ENCODE peak calls at places on chromosomes 1 and 21, in five cellular contexts. G is HCT116, H is H1, M is fibroblast of lung, V is astrocyte. O is an unnamed sample.

GRCh38 chr21:33362044-33362555 is 37.3 kb downstream of the IFNAR1 start:
- DNase-seq in G (no peak), H (peak; percentile 70), M (no peak), V (no peak), O (no peak)

GRCh38 chr1:59520194-59520593 is 223.3 kb downstream of the FGGY start:
- DNase-seq in G (no peak), H (no peak), M (peak; percentile 70), V (peak; percentile 60), O (no peak)

GRCh38 chr21:26443867-26444266 is 129.2 kb downstream of the CYYR1 start:
- DNase-seq in G (no peak), H (no peak), M (peak; percentile 85), V (peak; percentile 81), O (no peak)

GRCh38 chr1:109531205-109531779 is 8.4 kb upstream of the GPR61 start:
- DNase-seq in G (no peak), H (no peak), M (no peak), V (no peak), O (no peak)

GRCh38 chr1:54475357-54476230 is 69.4 kb upstream of the SSBP3 start:
- DNase-seq in G (no peak), H (peak; percentile 77), M (no peak), V (no peak), O (no peak)

GRCh38 chr1:35476099-35476674 is 81.0 kb downstream of the KIAA0319L start:
- DNase-seq in G (no peak), H (no peak), M (no peak), V (no peak), O (no peak)

GRCh38 chr1:247437551-247438535 is 20.1 kb downstream of the OR2B11 start:
- DNase-seq in G (no peak), H (no peak), M (no peak), V (no peak), O (no peak)

GRCh38 chr1:228768345-228768717 is 33.1 kb downstream of the RHOU start:
- DNase-seq in G (no peak), H (no peak), M (no peak), V (no peak), O (no peak)

GRCh38 chr1:34872133-34872503 is 12.6 kb upstream of the SMIM12 start:
- DNase-seq in G (no peak), H (no peak), M (no peak), V (no peak), O (no peak)

GRCh38 chr1:88985033-88985432 is 7.4 kb downstream of the KYAT3 start:
- DNase-seq in G (peak; percentile 79), H (no peak), M (peak; percentile 92), V (peak; percentile 90), O (no peak)

GRCh38 chr1:59605184-59605583 is 209.6 kb upstream of the HOOK1 start:
- DNase-seq in G (no peak), H (no peak), M (no peak), V (no peak), O (no peak)

GRCh38 chr21:21146587-21147373 is 148.6 kb downstream of the NCAM2 start:
- DNase-seq in G (no peak), H (no peak), M (no peak), V (no peak), O (no peak)

GRCh38 chr21:45013271-45013841 is 61.0 kb upstream of the ADARB1 start:
- DNase-seq in G (no peak), H (no peak), M (no peak), V (no peak), O (no peak)

GRCh38 chr1:66542314-66542713 is 8.4 kb downstream of the SGIP1 start:
- DNase-seq in G (no peak), H (no peak), M (no peak), V (no peak), O (no peak)

GRCh38 chr1:95467036-95467435 is 233.0 kb downstream of the RWDD3 start:
- DNase-seq in G (no peak), H (no peak), M (no peak), V (no peak), O (no peak)

GRCh38 chr1:7429290-7429689 is 341.8 kb upstream of the VAMP3 start:
- DNase-seq in G (no peak), H (no peak), M (no peak), V (no peak), O (no peak)

GRCh38 chr1:220877348-220878095 is 1.7 kb upstream of the HLX start:
- DNase-seq in G (no peak), H (peak; percentile 71), M (no peak), V (no peak), O (no peak)

GRCh38 chr1:243234978-243235657 is 20.0 kb downstream of the CEP170 start:
- DNase-seq in G (no peak), H (no peak), M (peak; percentile 81), V (peak; percentile 79), O (no peak)

GRCh38 chr1:25338188-25338981 is at the start of gene TMEM50A:
- DNase-seq in G (peak; percentile 68), H (peak; percentile 96), M (peak; percentile 77), V (peak; percentile 59), O (no peak)

GRCh38 chr1:93537924-93538323 is 90.0 kb downstream of the FNBP1L start:
- DNase-seq in G (no peak), H (no peak), M (peak; percentile 36), V (peak; percentile 18), O (no peak)

GRCh38 chr1:25621876-25622275 is 5.3 kb downstream of the MAN1C1 start:
- DNase-seq in G (no peak), H (peak; percentile 37), M (no peak), V (no peak), O (no peak)

GRCh38 chr1:212207822-212208520 is 77.2 kb upstream of the PPP2R5A start:
- DNase-seq in G (no peak), H (no peak), M (no peak), V (no peak), O (no peak)

GRCh38 chr21:37642493-37642892 is 273.8 kb downstream of the KCNJ6 start:
- DNase-seq in G (peak; percentile 24), H (no peak), M (no peak), V (no peak), O (no peak)

GRCh38 chr21:30014883-30015282 is 75.1 kb upstream of the GRIK1 start:
- DNase-seq in G (no peak), H (no peak), M (no peak), V (no peak), O (no peak)

GRCh38 chr1:78178816-78179215 is 133.1 kb downstream of the GIPC2 start:
- DNase-seq in G (no peak), H (no peak), M (no peak), V (no peak), O (no peak)
- H3K9ac ChIP-seq in G (no peak overlapping the region), H (no peak overlapping the region), M (no peak overlapping the region), V (no peak overlapping the region), O (no peak overlapping the region)

GRCh38 chr1:3028531-3029282 is 7.4 kb downstream of the ACTRT2 start:
- DNase-seq in G (no peak), H (no peak), M (no peak), V (no peak), O (no peak)
- TF ChIP-seq EZH2 in G (no peak), H (no peak), M (no peak), V (no peak), O (no peak)

DNA sequence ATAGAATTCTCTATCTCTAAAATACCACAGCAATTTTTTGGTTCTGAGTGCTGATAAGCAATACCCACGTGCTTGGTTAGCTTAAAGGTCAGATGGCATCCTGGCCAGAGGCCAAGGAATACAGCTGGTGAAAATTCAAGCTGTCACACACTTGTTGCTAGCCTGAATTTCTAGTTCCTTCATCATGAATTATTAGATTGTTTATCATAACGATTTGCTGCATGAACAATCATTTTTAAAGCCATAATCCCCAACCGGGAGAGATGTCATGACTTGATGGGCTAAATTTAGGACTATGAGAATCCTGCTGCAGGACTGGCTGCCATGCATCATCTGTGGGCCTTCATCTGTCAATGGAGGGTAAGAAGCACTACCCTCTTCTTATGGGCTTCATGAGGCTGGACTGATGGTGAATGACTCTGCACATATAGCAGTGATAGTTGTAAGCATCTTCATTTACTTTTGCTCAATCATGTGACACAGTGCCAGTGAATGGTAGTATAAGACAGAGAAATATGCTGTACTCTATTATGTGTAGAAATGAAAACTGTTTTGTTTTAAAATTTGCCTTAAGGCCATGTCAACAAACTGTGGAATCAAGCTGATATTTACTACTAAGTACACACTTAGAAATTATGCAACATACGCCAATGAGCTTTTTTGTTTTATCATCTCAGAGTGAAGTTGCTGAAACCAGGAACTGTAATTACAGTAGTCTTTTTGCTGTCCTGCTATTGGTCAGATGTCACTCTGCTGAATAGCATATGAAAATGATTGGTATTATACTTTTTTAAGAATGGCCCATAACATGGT is 80.5 kb upstream of the RALGPS2 start:
- DNase-seq in G (no peak), H (no peak), M (peak; percentile 58), V (peak; percentile 47), O (no peak)
- H3K4me3 ChIP-seq in G (no peak overlapping the region), H (no peak overlapping the region), M (no peak overlapping the region), V (no peak overlapping the region), O (no peak overlapping the region)

DNA sequence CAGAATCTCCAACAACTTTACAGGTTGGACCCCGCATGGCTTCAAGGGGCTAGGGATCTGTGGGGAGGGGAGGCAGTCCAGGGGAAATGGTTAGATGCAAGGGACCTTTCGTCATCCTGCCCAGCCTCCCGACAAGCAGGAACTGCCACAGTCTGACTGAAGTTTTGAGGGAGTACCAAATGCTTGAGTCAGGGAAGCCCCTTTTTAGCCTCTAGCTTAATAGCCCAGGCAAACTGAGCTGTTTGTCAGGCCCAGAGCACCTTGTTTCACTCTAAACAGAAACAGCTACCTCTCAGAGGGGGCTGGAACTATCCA is 1.1 kb downstream of the TOR3A start:
- DNase-seq in G (no peak), H (no peak), M (peak; percentile 47), V (peak; percentile 35), O (no peak)
- H3K9ac ChIP-seq in G (peak overlapping the region; percentile 88), H (no peak overlapping the region), M (peak overlapping the region; percentile 92), V (peak overlapping the region; percentile 90), O (peak overlapping the region; percentile 79)

DNA sequence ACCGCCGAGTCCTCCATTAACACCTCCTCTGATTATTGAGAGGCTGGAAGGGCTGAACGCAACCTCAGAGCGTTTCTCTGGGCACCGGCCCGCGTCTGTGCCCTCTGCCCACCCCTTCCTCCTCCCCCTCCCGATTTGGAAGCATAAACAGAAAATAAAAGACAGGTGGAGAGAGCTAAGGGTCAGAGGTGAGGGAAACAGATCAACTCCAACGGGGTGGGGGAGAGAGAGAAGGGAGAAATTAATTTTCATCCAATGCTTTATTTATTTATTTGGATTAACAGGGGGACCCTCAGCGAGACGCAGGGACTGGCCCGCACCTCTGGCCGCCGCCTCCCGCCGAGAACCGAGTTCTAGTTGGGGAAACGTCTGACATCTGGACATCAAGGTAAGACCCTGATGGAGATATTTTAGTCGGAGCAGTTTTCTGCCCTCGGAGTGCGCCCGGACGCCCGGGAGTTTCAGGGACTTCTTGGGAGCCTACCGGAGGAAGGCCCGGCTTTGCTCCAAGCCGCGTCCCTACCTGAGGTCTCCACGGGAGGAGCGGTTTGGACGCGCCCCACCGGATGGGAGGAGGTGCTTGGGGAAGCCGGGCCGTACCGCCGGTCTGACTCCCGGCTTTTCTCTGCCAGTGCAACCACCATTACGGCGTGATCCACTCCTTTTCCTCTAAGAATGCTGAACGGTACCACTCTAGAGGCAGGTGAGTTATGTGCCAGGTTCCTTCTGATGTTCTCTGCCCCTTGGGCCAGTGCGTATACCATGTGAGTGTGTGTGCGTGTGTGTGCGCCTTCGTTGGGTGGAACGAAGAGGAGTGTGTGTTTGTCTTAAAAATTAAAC is 5.1 kb upstream of the LHX9 start:
- DNase-seq in G (no peak), H (peak; percentile 72), M (no peak), V (no peak), O (no peak)
- TF ChIP-seq EZH2 in G (no peak), H (peak; percentile 85), M (peak; percentile 97), V (peak; percentile 32), O (no peak)

GRCh38 chr21:41227357-41228005 is 59.5 kb downstream of the BACE2 start:
- DNase-seq in G (no peak), H (no peak), M (no peak), V (no peak), O (no peak)
- H3K4me3 ChIP-seq in G (no peak overlapping the region), H (no peak overlapping the region), M (no peak overlapping the region), V (no peak overlapping the region), O (no peak overlapping the region)

GRCh38 chr21:38913120-38913975 is 107.6 kb downstream of the ETS2 start:
- DNase-seq in G (peak; percentile 77), H (peak; percentile 80), M (peak; percentile 76), V (peak; percentile 67), O (no peak)
- H3K9ac ChIP-seq in G (peak overlapping the region; percentile 43), H (no peak overlapping the region), M (peak overlapping the region; percentile 34), V (peak overlapping the region; percentile 1), O (no peak overlapping the region)

O was measured in SK-N-MC.